ENCODE peak calls at places on chromosomes 13 and 19, in four cellular contexts. One of them, this sample, is unnamed.

GRCh38 chr19:8355631-8356402 is 8.1 kb upstream of the ANGPTL4 start:
- DNase-seq in GM23338: no peak
- DNase-seq in lung: peak; percentile 77
- DNase-seq in endodermal cell: no peak
- DNase-seq in this sample: no peak

GRCh38 chr19:36115453-36116343 is at the start of gene TBCB:
- DNase-seq in GM23338: peak; percentile 84
- DNase-seq in lung: peak; percentile 91
- DNase-seq in endodermal cell: no peak
- DNase-seq in this sample: no peak

GRCh38 chr13:35851238-35851814 is 279.9 kb downstream of the DCLK1 start:
- DNase-seq in GM23338: no peak
- DNase-seq in lung: no peak
- DNase-seq in endodermal cell: no peak
- DNase-seq in this sample: no peak

GRCh38 chr13:102642475-102642874 is 45.7 kb downstream of the TPP2 start:
- DNase-seq in GM23338: no peak
- DNase-seq in lung: peak; percentile 46
- DNase-seq in endodermal cell: no peak
- DNase-seq in this sample: no peak

GRCh38 chr19:52962394-52963228 is at the start of gene ZNF816:
- DNase-seq in GM23338: peak; percentile 100
- DNase-seq in lung: peak; percentile 99
- DNase-seq in endodermal cell: peak; percentile 100
- DNase-seq in this sample: peak; percentile 18

GRCh38 chr13:27293873-27294515 is 23.4 kb downstream of the RASL11A start:
- DNase-seq in GM23338: no peak
- DNase-seq in lung: no peak
- DNase-seq in endodermal cell: no peak
- DNase-seq in this sample: no peak

GRCh38 chr13:51935326-51936171 is 73.8 kb downstream of the CCDC70 start:
- DNase-seq in GM23338: peak; percentile 72
- DNase-seq in lung: no peak
- DNase-seq in endodermal cell: peak; percentile 88
- DNase-seq in this sample: no peak

GRCh38 chr19:32971012-32971595 is 654 bp downstream of the CEP89 start:
- DNase-seq in GM23338: no peak
- DNase-seq in lung: no peak
- DNase-seq in endodermal cell: no peak
- DNase-seq in this sample: no peak

GRCh38 chr19:1245468-1245867 is 2.9 kb upstream of the MIDN start:
- DNase-seq in GM23338: no peak
- DNase-seq in lung: no peak
- DNase-seq in endodermal cell: no peak
- DNase-seq in this sample: no peak

GRCh38 chr13:19634129-19634740 is 776 bp downstream of the MPHOSPH8 start:
- DNase-seq in GM23338: peak; percentile 17
- DNase-seq in lung: no peak
- DNase-seq in endodermal cell: peak; percentile 53
- DNase-seq in this sample: no peak

GRCh38 chr13:77422724-77423123 is 95.8 kb upstream of the MYCBP2 start:
- DNase-seq in GM23338: no peak
- DNase-seq in lung: no peak
- DNase-seq in endodermal cell: no peak
- DNase-seq in this sample: no peak

GRCh38 chr19:40594251-40594650 is 6.9 kb upstream of the LTBP4 start:
- DNase-seq in GM23338: peak; percentile 77
- DNase-seq in lung: no peak
- DNase-seq in endodermal cell: no peak
- DNase-seq in this sample: no peak

GRCh38 chr13:76758738-76759137 is 127.5 kb downstream of the KCTD12 start:
- DNase-seq in GM23338: no peak
- DNase-seq in lung: no peak
- DNase-seq in endodermal cell: no peak
- DNase-seq in this sample: no peak

GRCh38 chr13:41416276-41416675 is 41.1 kb upstream of the RGCC start:
- DNase-seq in GM23338: no peak
- DNase-seq in lung: no peak
- DNase-seq in endodermal cell: no peak
- DNase-seq in this sample: no peak

GRCh38 chr19:40400521-40400920 is 10.5 kb upstream of the HIPK4 start:
- DNase-seq in GM23338: no peak
- DNase-seq in lung: no peak
- DNase-seq in endodermal cell: no peak
- DNase-seq in this sample: no peak

GRCh38 chr13:55999709-56000108 is 1141.0 kb upstream of the PRR20A start:
- DNase-seq in GM23338: peak; percentile 69
- DNase-seq in lung: no peak
- DNase-seq in endodermal cell: peak; percentile 71
- DNase-seq in this sample: no peak

GRCh38 chr13:71285700-71286099 is 581.3 kb downstream of the DACH1 start:
- DNase-seq in GM23338: peak; percentile 6
- DNase-seq in lung: no peak
- DNase-seq in endodermal cell: peak; percentile 50
- DNase-seq in this sample: no peak

GRCh38 chr13:78714717-78715116 is 55.8 kb upstream of the OBI1 start:
- DNase-seq in GM23338: no peak
- DNase-seq in lung: no peak
- DNase-seq in endodermal cell: no peak
- DNase-seq in this sample: no peak

GRCh38 chr19:54653181-54653809 is 9.5 kb upstream of the LILRB4 start:
- DNase-seq in GM23338: peak; percentile 36
- DNase-seq in lung: no peak
- DNase-seq in endodermal cell: no peak
- DNase-seq in this sample: no peak

GRCh38 chr19:18304194-18304495 is 18.7 kb downstream of the LSM4 start:
- DNase-seq in GM23338: no peak
- DNase-seq in lung: no peak
- DNase-seq in endodermal cell: no peak
- DNase-seq in this sample: no peak

GRCh38 chr19:2567580-2567979 is 91.7 kb downstream of the GADD45B start:
- DNase-seq in GM23338: no peak
- DNase-seq in lung: no peak
- DNase-seq in endodermal cell: peak; percentile 49
- DNase-seq in this sample: no peak

GRCh38 chr19:7010722-7011593 is 10.3 kb downstream of the MBD3L2B start:
- DNase-seq in GM23338: no peak
- DNase-seq in lung: peak; percentile 21
- DNase-seq in endodermal cell: no peak
- DNase-seq in this sample: no peak

GRCh38 chr19:54561840-54562239 is 11.8 kb upstream of the LILRA2 start:
- DNase-seq in GM23338: no peak
- DNase-seq in lung: no peak
- DNase-seq in endodermal cell: no peak
- DNase-seq in this sample: no peak

GRCh38 chr13:20359335-20359734 is 127.2 kb upstream of the GJB6 start:
- DNase-seq in GM23338: no peak
- DNase-seq in lung: no peak
- DNase-seq in endodermal cell: no peak
- DNase-seq in this sample: no peak

GRCh38 chr19:42850981-42851717 is 28.4 kb downstream of the PSG1 start:
- DNase-seq in GM23338: no peak
- DNase-seq in lung: no peak
- DNase-seq in endodermal cell: no peak
- DNase-seq in this sample: no peak

GRCh38 chr13:98905199-98905598 is 72.7 kb downstream of the DOCK9 start:
- DNase-seq in GM23338: no peak
- DNase-seq in lung: no peak
- DNase-seq in endodermal cell: no peak
- DNase-seq in this sample: no peak

GRCh38 chr13:112910016-112910415 is 59.0 kb upstream of the MCF2L start:
- DNase-seq in GM23338: no peak
- DNase-seq in lung: no peak
- DNase-seq in endodermal cell: no peak
- DNase-seq in this sample: no peak

GRCh38 chr19:10719466-10719961 is 1.6 kb downstream of the DNM2 start:
- DNase-seq in GM23338: no peak
- DNase-seq in lung: no peak
- DNase-seq in endodermal cell: no peak
- DNase-seq in this sample: no peak

GRCh38 chr13:107574517-107575215 is 640.7 kb downstream of the LIG4 start:
- DNase-seq in GM23338: peak; percentile 45
- DNase-seq in lung: no peak
- DNase-seq in endodermal cell: no peak
- DNase-seq in this sample: no peak

GRCh38 chr19:869245-870177 is 10.0 kb downstream of the CFD start:
- DNase-seq in GM23338: no peak
- DNase-seq in lung: no peak
- DNase-seq in endodermal cell: peak; percentile 50
- DNase-seq in this sample: peak; percentile 52

GRCh38 chr19:4878491-4878968 is 11.1 kb upstream of the PLIN3 start:
- DNase-seq in GM23338: peak; percentile 60
- DNase-seq in lung: no peak
- DNase-seq in endodermal cell: no peak
- DNase-seq in this sample: no peak

GRCh38 chr13:97274782-97275252 is 52.7 kb downstream of the MBNL2 start:
- DNase-seq in GM23338: no peak
- DNase-seq in lung: no peak
- DNase-seq in endodermal cell: no peak
- DNase-seq in this sample: no peak

GRCh38 chr13:97275265-97275664 is 53.1 kb downstream of the MBNL2 start:
- DNase-seq in GM23338: no peak
- DNase-seq in lung: no peak
- DNase-seq in endodermal cell: no peak
- DNase-seq in this sample: no peak

GRCh38 chr13:97273341-97273831 is 51.3 kb downstream of the MBNL2 start:
- DNase-seq in GM23338: no peak
- DNase-seq in lung: no peak
- DNase-seq in endodermal cell: no peak
- DNase-seq in this sample: no peak

GRCh38 chr13:97269603-97270002 is 47.5 kb downstream of the MBNL2 start:
- DNase-seq in GM23338: no peak
- DNase-seq in lung: no peak
- DNase-seq in endodermal cell: no peak
- DNase-seq in this sample: no peak

DNA sequence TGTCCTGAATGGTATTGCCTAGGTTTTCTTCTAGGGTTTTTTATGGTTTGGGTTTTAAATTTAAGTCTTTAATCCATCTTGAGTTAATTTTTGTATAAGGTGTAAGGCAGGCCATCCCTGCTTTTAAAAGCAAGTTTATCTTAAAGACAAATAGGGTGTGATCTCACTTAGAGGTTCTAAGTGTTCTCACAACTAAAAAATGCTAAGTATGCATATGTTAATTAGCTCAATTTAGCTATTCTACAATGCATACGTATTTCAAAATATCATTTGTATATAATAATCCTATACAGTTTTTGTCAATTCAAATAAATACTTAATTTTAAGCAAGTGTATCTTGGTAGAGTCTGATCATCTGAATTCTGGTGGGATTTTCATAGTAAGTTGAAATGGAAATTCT is 50.4 kb downstream of the MBNL2 start:
- DNase-seq in GM23338: no peak
- DNase-seq in lung: no peak
- DNase-seq in endodermal cell: no peak
- DNase-seq in this sample: no peak
- H3K27ac ChIP-seq in GM23338: no peak overlapping the region
- H3K27ac ChIP-seq in lung: no peak overlapping the region
- H3K27ac ChIP-seq in endodermal cell: no peak overlapping the region
- H3K27ac ChIP-seq in this sample: no peak overlapping the region

DNA sequence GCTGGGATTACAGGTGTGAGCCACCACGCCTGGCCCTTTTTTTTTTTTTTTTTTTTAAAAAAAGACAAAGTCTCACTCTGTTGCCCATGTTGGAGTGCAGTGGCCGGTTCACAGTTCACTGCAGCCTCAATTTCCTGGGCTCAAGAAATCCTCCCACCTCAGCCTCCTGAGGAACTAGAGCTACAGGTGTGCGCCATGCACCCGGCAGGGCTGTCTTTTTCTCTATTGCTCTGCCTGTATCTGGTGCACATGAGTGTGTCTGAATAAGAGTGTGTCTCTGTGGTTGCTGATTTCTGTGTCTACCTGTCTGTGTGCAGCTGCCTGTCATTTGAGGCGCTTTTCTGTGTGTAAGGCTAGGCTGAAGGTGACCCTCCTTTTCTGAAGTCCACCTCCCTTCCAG is 1.6 kb upstream of the PRR12 start:
- DNase-seq in GM23338: no peak
- DNase-seq in lung: no peak
- DNase-seq in endodermal cell: no peak
- DNase-seq in this sample: no peak
- H3K27ac ChIP-seq in GM23338: peak overlapping the region; percentile 85
- H3K27ac ChIP-seq in lung: no peak overlapping the region
- H3K27ac ChIP-seq in endodermal cell: no peak overlapping the region
- H3K27ac ChIP-seq in this sample: no peak overlapping the region

DNA sequence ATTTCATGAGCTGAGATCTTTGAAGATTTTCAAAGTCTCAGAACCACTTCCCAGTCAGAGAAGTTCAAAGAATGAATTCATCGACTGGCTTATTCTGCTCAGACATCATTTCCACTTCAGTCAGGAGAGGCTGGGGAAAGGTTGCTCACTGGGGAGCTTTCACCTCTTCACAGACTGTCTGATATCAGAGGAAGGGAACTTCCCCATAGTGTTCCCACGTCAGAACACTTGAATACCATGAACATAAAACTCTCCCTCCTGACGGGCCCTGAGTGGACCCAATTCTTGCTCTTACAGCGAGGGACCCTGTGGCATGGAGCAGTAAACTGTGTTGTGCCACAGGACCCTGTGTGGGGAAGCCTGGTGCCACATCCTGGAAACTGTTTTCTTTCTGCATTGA is 492.6 kb downstream of the COG6 start:
- DNase-seq in GM23338: no peak
- DNase-seq in lung: no peak
- DNase-seq in endodermal cell: no peak
- DNase-seq in this sample: no peak
- H3K27ac ChIP-seq in GM23338: no peak overlapping the region
- H3K27ac ChIP-seq in lung: no peak overlapping the region
- H3K27ac ChIP-seq in endodermal cell: no peak overlapping the region
- H3K27ac ChIP-seq in this sample: no peak overlapping the region

DNA sequence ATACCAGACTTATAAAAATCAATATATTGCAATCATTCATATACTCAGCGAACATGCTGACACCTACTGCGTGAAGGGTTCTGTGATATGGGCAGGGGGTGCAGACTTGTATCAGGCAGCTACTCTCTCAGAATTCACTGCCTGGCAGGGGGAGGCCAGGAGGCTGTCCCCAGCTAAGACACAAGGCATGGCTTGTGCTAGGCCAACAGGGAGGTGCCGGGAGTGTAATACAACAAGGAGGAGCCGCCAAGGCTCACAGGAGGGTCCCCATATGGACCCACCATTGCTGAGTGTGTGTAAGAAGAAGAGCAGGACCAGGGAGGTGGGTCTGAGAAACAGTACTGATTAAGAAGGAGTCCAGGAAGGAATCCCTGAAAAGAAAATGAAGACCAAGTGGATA is 97.2 kb downstream of the COL4A2 start:
- DNase-seq in GM23338: no peak
- DNase-seq in lung: no peak
- DNase-seq in endodermal cell: no peak
- DNase-seq in this sample: no peak
- H3K27ac ChIP-seq in GM23338: no peak overlapping the region
- H3K27ac ChIP-seq in lung: no peak overlapping the region
- H3K27ac ChIP-seq in endodermal cell: no peak overlapping the region
- H3K27ac ChIP-seq in this sample: no peak overlapping the region

GRCh38 chr19:38164526-38164925 is 59.5 kb downstream of the DPF1 start:
- DNase-seq in GM23338: no peak
- DNase-seq in lung: no peak
- DNase-seq in endodermal cell: no peak
- DNase-seq in this sample: no peak
- H3K27ac ChIP-seq in GM23338: no peak overlapping the region
- H3K27ac ChIP-seq in lung: no peak overlapping the region
- H3K27ac ChIP-seq in endodermal cell: no peak overlapping the region
- H3K27ac ChIP-seq in this sample: no peak overlapping the region

This sample was measured in SK-N-MC.